ENCODE peak calls at places on chromosomes 16 and 17, in four cellular contexts. U is germinal center; M is renal cortical epithelial cell; E is activated naive CD4-positive, alpha-beta T cell. R is an unnamed sample.

GRCh38 chr16:79533292-79533691 is 67.2 kb downstream of the MAF start:
- DNase-seq in U (no peak), M (no peak), E (no peak), R (no peak)

GRCh38 chr17:27951872-27952271 is 58.7 kb upstream of the LYRM9 start:
- DNase-seq in U (no peak), M (no peak), E (no peak), R (no peak)

GRCh38 chr17:12180644-12181261 is 160.1 kb downstream of the MAP2K4 start:
- DNase-seq in U (peak; percentile 11), M (peak; percentile 44), E (no peak), R (no peak)

GRCh38 chr16:49491736-49492089 is 118.1 kb downstream of the C16orf78 start:
- DNase-seq in U (no peak), M (peak; percentile 1), E (no peak), R (no peak)

GRCh38 chr16:88744520-88744835 is 38.2 kb downstream of the CTU2 start:
- DNase-seq in U (no peak), M (no peak), E (no peak), R (no peak)

GRCh38 chr17:742147-742793 is 9.8 kb downstream of the GEMIN4 start:
- DNase-seq in U (no peak), M (no peak), E (no peak), R (no peak)

GRCh38 chr17:5678171-5678570 is 93.9 kb upstream of the NLRP1 start:
- DNase-seq in U (no peak), M (no peak), E (no peak), R (no peak)

GRCh38 chr17:73088561-73088960 is 3.9 kb downstream of the SLC39A11 start:
- DNase-seq in U (no peak), M (no peak), E (no peak), R (no peak)

GRCh38 chr17:73308017-73308823 is 3.6 kb downstream of the CDC42EP4 start:
- DNase-seq in U (no peak), M (peak; percentile 90), E (no peak), R (no peak)

GRCh38 chr16:48369765-48370164 is 15.4 kb downstream of the SIAH1 start:
- DNase-seq in U (no peak), M (no peak), E (no peak), R (no peak)

R was measured in anterior cingulate cortex.